ENCODE peak calls at places on chromosomes 4 and X, in five cellular contexts. R is AG10803, O is NB4, C is Peyer's patch, S is fibroblast of mammary gland. M is an unnamed sample.

GRCh38 chr4:169649545-169650226 is 29.3 kb downstream of the CLCN3 start:
- DNase-seq in R (peak; percentile 20), O (no peak), C (no peak), S (no peak), M (peak; percentile 45)

GRCh38 chr4:39032218-39033085 is at the start of gene TMEM156:
- DNase-seq in R (no peak), O (peak; percentile 92), C (no peak), S (peak; percentile 56), M (peak; percentile 64)

GRCh38 chrX:40570346-40571093 is 10.2 kb upstream of the ATP6AP2 start:
- DNase-seq in R (no peak), O (peak; percentile 73), C (no peak), S (no peak), M (no peak)

GRCh38 chr4:4225915-4226605 is 669 bp downstream of the OTOP1 start:
- DNase-seq in R (no peak), O (no peak), C (no peak), S (peak; percentile 3), M (no peak)

GRCh38 chrX:46577116-46578005 is 3.8 kb downstream of the CHST7 start:
- DNase-seq in R (peak; percentile 24), O (no peak), C (no peak), S (peak; percentile 50), M (peak; percentile 47)

GRCh38 chr4:17722361-17722710 is 59.1 kb downstream of the FAM184B start:
- DNase-seq in R (no peak), O (no peak), C (no peak), S (peak; percentile 23), M (no peak)

GRCh38 chr4:177480796-177481195 is 38.6 kb upstream of the AGA start:
- DNase-seq in R (peak; percentile 22), O (no peak), C (no peak), S (peak; percentile 34), M (no peak)

GRCh38 chrX:9681011-9681410 is 84.6 kb downstream of the GPR143 start:
- DNase-seq in R (no peak), O (no peak), C (no peak), S (no peak), M (no peak)

GRCh38 chr4:38368612-38369011 is 295.4 kb upstream of the KLF3 start:
- DNase-seq in R (peak; percentile 78), O (peak; percentile 28), C (no peak), S (peak; percentile 51), M (peak; percentile 66)

GRCh38 chr4:144894525-144894924 is 203.5 kb downstream of the ANAPC10 start:
- DNase-seq in R (peak; percentile 28), O (peak; percentile 75), C (no peak), S (peak; percentile 87), M (peak; percentile 94)

GRCh38 chr4:148881860-148882643 is 439.8 kb upstream of the NR3C2 start:
- DNase-seq in R (no peak), O (no peak), C (no peak), S (no peak), M (no peak)

GRCh38 chr4:83285022-83285387 is 407 bp upstream of the COQ2 start:
- DNase-seq in R (peak; percentile 55), O (peak; percentile 89), C (no peak), S (peak; percentile 73), M (peak; percentile 73)

GRCh38 chr4:187103351-187103750 is 379.7 kb upstream of the FAT1 start:
- DNase-seq in R (no peak), O (no peak), C (no peak), S (no peak), M (no peak)

GRCh38 chr4:13496605-13497004 is 12.5 kb upstream of the RAB28 start:
- DNase-seq in R (no peak), O (peak; percentile 42), C (no peak), S (no peak), M (no peak)

GRCh38 chr4:82467442-82467841 is 37.1 kb downstream of the ENOPH1 start:
- DNase-seq in R (peak; percentile 15), O (no peak), C (no peak), S (peak; percentile 41), M (peak; percentile 89)

DNA sequence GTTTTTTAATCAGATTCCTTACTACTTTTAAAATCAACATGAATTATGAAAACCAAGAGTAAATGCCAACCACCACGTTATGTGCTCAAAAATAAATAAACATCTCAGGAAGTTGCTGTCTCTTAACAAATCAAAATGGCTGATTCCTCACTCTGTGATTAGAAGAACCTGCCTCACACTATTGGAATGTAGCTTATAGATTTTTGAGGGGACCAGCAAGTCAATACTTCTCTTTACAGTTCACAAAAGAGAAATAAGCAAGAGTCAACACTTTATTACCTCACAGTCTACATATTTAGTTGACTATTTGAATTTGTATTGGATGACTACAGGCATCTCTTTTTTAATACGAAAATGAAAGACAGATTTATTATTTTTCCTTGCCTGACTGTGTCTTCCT is 1511.7 kb downstream of the ARAP2 start:
- DNase-seq in R (no peak), O (no peak), C (no peak), S (no peak), M (no peak)
- TF ChIP-seq CTCF in R (no peak), O (no peak), C (no peak), S (no peak), M (no peak)

GRCh38 chr4:2867758-2868491 is 24.3 kb downstream of the ADD1 start:
- DNase-seq in R (peak; percentile 38), O (no peak), C (no peak), S (no peak), M (peak; percentile 48)
- H3K4me3 ChIP-seq in R (peak overlapping the region; percentile 46), O (no peak overlapping the region), C (no peak overlapping the region), S (peak overlapping the region; percentile 10), M (peak overlapping the region; percentile 45)

DNA sequence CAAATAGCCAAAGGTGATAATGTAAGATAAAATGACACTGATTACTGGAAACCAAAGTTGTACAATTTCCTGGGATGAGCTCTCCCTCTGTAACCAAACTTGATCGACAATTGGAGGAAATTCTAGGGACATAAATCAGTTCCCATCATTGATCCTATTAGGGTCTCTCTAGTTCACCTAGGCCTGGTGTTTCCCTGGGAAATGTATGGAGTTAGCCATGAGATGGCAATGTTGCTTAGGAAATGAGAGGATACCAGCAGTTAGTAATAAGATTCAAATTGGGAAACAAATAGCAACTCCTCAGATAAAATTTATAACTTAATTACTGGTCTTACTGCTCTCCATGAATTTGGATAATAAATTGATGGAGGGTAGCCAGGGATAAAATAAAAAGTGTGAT is 52.2 kb downstream of the SPATA18 start:
- DNase-seq in R (peak; percentile 29), O (no peak), C (no peak), S (peak; percentile 63), M (peak; percentile 38)
- TF ChIP-seq CTCF in R (peak; percentile 59), O (no peak), C (no peak), S (peak; percentile 58), M (peak; percentile 39)

GRCh38 chrX:123184199-123184857 is at the start of gene GRIA3:
- DNase-seq in R (peak; percentile 83), O (no peak), C (no peak), S (peak; percentile 31), M (no peak)
- H3K4me3 ChIP-seq in R (peak within 1 kb of the TSS; percentile 75), O (no peak within 1 kb of the TSS), C (no peak within 1 kb of the TSS), S (peak within 1 kb of the TSS; percentile 44), M (peak within 1 kb of the TSS; percentile 40)

DNA sequence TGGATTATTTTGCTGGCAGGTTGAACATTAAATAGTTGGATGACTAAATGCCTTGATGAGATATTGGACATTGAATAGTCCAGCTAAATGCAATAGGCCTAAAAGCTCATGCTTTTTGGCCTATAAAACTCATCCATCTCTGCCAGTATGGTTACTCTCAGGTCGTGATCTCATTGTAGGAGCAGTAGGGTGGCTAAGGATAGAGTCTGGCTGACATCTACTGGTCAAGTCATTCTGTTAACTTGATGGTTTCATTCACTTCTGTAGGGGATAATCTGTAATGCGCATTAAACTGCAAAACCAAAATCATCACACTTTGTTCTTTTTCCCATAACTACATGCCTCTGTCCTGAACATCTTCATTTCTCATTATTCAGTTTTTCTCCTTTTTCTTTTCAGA is 227.0 kb downstream of the DKK2 start:
- DNase-seq in R (peak; percentile 73), O (peak; percentile 73), C (no peak), S (peak; percentile 64), M (peak; percentile 75)
- TF ChIP-seq CTCF in R (peak; percentile 66), O (peak; percentile 22), C (no peak), S (peak; percentile 60), M (peak; percentile 53)

GRCh38 chrX:133448512-133449076 is 33.3 kb upstream of the GPC4 start:
- DNase-seq in R (peak; percentile 72), O (no peak), C (no peak), S (no peak), M (no peak)

GRCh38 chrX:133444196-133444595 is 28.9 kb upstream of the GPC4 start:
- DNase-seq in R (no peak), O (no peak), C (no peak), S (no peak), M (no peak)

GRCh38 chrX:133440797-133441163 is 25.5 kb upstream of the GPC4 start:
- DNase-seq in R (no peak), O (no peak), C (no peak), S (no peak), M (no peak)

GRCh38 chrX:133440081-133440796 is 24.9 kb upstream of the GPC4 start:
- DNase-seq in R (no peak), O (no peak), C (no peak), S (no peak), M (no peak)

GRCh38 chrX:133444952-133445831 is 29.9 kb upstream of the GPC4 start:
- DNase-seq in R (no peak), O (peak; percentile 3), C (no peak), S (peak; percentile 6), M (no peak)
- H3K4me3 ChIP-seq in R (no peak overlapping the region), O (no peak overlapping the region), C (no peak overlapping the region), S (peak overlapping the region; percentile 22), M (no peak overlapping the region)

GRCh38 chr4:69617083-69617694 is 22.3 kb downstream of the UGT2A2 start:
- DNase-seq in R (peak; percentile 1), O (peak; percentile 58), C (no peak), S (peak; percentile 43), M (peak; percentile 55)
- TF ChIP-seq CTCF in R (peak; percentile 11), O (peak; percentile 42), C (no peak), S (peak; percentile 45), M (peak; percentile 57)

DNA sequence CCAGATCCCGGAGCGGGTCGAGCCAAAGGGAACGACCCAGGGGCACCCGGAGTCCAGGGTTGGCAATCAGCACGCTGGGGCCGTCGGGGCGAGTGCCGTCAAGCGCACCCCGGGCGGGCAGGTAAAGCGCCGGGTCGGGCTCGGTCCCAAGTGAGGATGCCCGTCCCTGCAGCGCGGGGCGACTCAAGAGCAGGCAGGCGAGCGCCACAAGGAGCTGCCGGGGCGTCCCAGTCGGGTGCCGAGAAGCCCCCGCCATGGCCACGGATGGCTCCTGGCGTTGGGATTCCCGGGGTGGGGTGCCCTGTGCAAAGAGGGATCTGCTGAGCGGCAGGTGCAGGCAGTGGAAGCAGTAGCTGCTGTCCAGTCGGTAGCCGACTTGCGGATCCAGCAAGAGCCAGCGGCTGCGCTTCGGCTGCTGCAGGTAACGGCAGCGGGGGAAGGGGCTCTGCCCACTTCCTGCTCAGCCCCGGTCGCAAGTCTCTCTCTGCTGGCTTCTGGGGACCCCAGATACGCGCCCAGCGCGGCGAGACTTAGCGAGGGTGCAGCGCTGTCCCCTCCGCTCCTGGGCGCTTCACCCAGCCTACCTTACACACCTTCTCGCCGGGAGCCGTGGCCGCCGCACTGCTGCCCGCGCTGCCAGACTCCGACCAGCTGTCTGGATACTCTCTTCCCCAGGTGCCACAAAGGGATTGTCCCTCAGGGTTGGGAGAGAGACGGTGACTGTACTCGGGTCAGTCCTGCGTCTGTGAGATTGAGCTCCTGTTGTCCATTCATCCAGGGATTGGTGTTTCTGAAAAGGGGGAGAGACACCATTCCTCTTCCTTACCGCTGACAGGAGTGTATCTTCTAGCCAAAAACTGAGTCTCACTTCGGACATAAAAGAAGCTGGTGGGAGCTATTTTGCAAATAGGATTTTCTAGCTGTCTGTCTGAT is at the start of gene FREM3:
- DNase-seq in R (no peak), O (no peak), C (no peak), S (no peak), M (peak; percentile 3)
- H3K4me3 ChIP-seq in R (no peak within 1 kb of the TSS), O (no peak within 1 kb of the TSS), C (peak within 1 kb of the TSS; percentile 27), S (no peak within 1 kb of the TSS), M (no peak within 1 kb of the TSS)

M was measured in fibroblast of pulmonary artery.